ENCODE peak calls at places on chromosome 19, in eight cellular contexts. E, U, W, I, F, K, M and R are unnamed samples.

GRCh38 chr19:16019691-16020448 is 56.4 kb upstream of the TPM4 start:
- DNase-seq in F (no peak), M (no peak), K (no peak), W (no peak), U (no peak), I (no peak), E (no peak), R (no peak)

GRCh38 chr19:30968210-30968609 is 381.0 kb downstream of the TSHZ3 start:
- DNase-seq in E (no peak), M (no peak), I (no peak), W (peak), K (no peak), F (no peak), U (no peak), R (no peak)

GRCh38 chr19:13091400-13092161 is 11.1 kb downstream of the LYL1 start:
- DNase-seq in W (peak), K (peak), I (no peak), E (no peak), F (no peak), U (peak), M (no peak), R (peak)

GRCh38 chr19:16877581-16877980 is 11.2 kb upstream of the F2RL3 start:
- DNase-seq in M (no peak), U (no peak), K (no peak), E (no peak), I (no peak), F (no peak), W (no peak), R (no peak)

GRCh38 chr19:12126707-12127106 is 13.4 kb downstream of the ZNF20 start:
- DNase-seq in W (no peak), E (no peak), I (no peak), K (no peak), U (no peak), F (peak), M (no peak), R (peak)

GRCh38 chr19:7901337-7901736 is 2.3 kb upstream of the MAP2K7 start:
- DNase-seq in E (no peak), I (no peak), F (no peak), M (no peak), U (no peak), K (no peak), W (no peak), R (no peak)

GRCh38 chr19:801030-801860 is 4.0 kb downstream of the PTBP1 start:
- DNase-seq in U (no peak), F (peak), W (no peak), M (peak), I (peak), K (peak), E (no peak), R (peak)

GRCh38 chr19:41367848-41368301 is 3.9 kb upstream of the B9D2 start:
- DNase-seq in M (no peak), I (no peak), F (no peak), U (peak), E (peak), K (no peak), W (peak), R (peak)

GRCh38 chr19:38190061-38190460 is 34.0 kb downstream of the DPF1 start:
- DNase-seq in E (no peak), I (no peak), M (no peak), K (no peak), W (no peak), U (no peak), F (no peak), R (no peak)

GRCh38 chr19:741506-742131 is 9.3 kb upstream of the MISP start:
- DNase-seq in F (peak), E (no peak), M (no peak), K (no peak), W (no peak), U (no peak), I (no peak), R (no peak)

GRCh38 chr19:49214701-49215100 is 57.1 kb downstream of the TRPM4 start:
- DNase-seq in M (no peak), W (no peak), K (no peak), F (no peak), U (no peak), I (no peak), E (no peak), R (no peak)

GRCh38 chr19:36331353-36332228 is 47.4 kb downstream of the ZFP14 start:
- DNase-seq in K (peak), F (peak), I (peak), M (peak), W (peak), E (peak), U (peak), R (peak)

GRCh38 chr19:37991841-37992248 is 84.8 kb downstream of the SIPA1L3 start:
- DNase-seq in K (no peak), M (no peak), F (no peak), E (no peak), W (no peak), U (no peak), I (no peak), R (no peak)

GRCh38 chr19:40920300-40921004 is 38.4 kb upstream of the CYP2A7 start:
- DNase-seq in M (no peak), K (no peak), W (no peak), I (no peak), F (no peak), E (no peak), U (no peak), R (no peak)

GRCh38 chr19:7670150-7670784 is 1.4 kb downstream of the RETN start:
- DNase-seq in F (peak), W (no peak), M (no peak), E (no peak), U (no peak), K (no peak), I (no peak), R (no peak)

GRCh38 chr19:16801599-16801998 is 27.6 kb upstream of the SIN3B start:
- DNase-seq in U (peak), M (no peak), F (no peak), K (no peak), W (peak), I (no peak), E (no peak), R (peak)

GRCh38 chr19:6532244-6532999 is 1.6 kb downstream of the TNFSF9 start:
- DNase-seq in U (no peak), W (no peak), E (no peak), M (no peak), F (no peak), K (no peak), I (no peak), R (no peak)

GRCh38 chr19:40378509-40378908 is 11.5 kb downstream of the HIPK4 start:
- DNase-seq in U (no peak), K (no peak), E (no peak), I (no peak), F (no peak), W (no peak), M (no peak), R (no peak)

GRCh38 chr19:49986354-49986753 is 25.4 kb upstream of the SIGLEC11 start:
- DNase-seq in M (no peak), U (no peak), E (no peak), W (no peak), I (no peak), K (no peak), F (no peak), R (no peak)

GRCh38 chr19:52343548-52343947 is 7.5 kb downstream of the ZNF610 start:
- DNase-seq in I (peak), M (no peak), E (no peak), W (no peak), K (no peak), U (peak), F (peak), R (peak)

DNA sequence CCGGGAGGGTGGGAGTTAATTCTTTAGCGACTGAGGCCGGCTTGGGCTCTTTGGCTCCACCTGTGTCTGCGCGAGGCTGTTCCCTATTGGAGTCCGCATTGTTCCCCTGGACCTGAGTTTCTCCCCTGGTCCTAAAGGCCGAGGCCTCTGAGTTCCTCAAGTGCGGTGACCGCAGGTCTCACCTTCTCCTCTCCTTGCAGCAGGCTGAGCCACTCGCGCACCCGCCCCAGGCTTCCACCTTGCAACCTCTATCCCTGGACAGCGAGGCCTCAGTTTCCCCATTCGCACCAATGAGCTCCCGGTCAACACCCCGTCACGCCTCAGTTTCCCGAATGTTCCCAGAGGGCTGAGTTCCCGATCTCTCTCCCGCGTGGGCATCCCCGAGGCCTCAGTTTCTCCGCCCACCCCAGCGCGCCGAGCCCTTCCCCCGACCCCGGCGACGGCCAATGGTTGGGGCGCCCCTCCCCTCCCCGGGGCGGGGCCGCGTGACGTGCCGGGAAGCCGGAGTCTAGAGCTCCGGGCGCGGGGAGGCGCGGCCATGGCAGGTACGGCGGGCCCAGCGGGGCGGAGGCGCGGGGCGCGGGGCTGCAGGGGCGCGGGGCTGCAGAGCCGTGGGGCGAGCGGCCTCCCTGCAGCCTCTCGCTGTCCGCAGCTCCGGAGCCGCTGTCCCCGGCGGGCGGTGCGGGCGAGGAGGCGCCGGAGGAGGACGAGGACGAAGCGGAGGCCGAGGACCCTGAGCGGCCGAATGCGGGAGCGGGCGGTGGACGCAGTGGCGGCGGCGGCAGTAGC is at the start of gene MPND:
- DNase-seq in E (peak), F (peak), I (peak), K (peak), W (no peak), M (peak), U (peak), R (peak)
- H3K4me3 ChIP-seq in E (peak), F (peak), I (peak), K (peak), W (peak), M (peak), U (peak), R (peak)

GRCh38 chr19:45717131-45717982 is 13.3 kb downstream of the FBXO46 start:
- DNase-seq in M (peak), W (peak), F (peak), U (peak), E (peak), K (peak), I (peak), R (peak)
- TF ChIP-seq CTCF in M (no peak), W (peak), F (peak), U (peak), E (peak), K (no peak), I (no peak), R (no peak)

DNA sequence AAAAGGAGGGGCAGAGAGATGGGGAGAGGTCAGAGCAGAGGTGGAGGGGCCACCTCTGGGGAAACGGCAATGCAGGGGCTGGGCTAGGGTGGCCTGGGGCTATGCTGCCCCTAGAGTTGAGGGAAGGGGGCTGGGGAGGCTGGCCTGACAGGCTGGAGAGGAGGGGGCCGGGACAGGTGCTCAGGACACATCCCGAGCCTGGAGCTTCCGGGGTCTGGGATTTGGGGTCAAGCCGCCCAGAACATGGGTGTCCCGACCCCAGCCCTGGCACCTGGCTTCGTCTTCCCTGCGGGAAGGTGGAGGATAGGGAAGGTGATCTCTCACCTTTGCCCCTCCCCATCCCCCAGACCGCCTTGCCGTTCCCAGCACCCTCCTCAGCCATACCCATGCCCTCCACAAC is 12.6 kb upstream of the ASF1B start:
- DNase-seq in U (no peak), M (no peak), E (no peak), K (no peak), I (no peak), W (no peak), F (no peak), R (no peak)
- H3K4me3 ChIP-seq in U (no peak), M (no peak), E (no peak), K (no peak), I (no peak), W (no peak), F (no peak), R (peak)

DNA sequence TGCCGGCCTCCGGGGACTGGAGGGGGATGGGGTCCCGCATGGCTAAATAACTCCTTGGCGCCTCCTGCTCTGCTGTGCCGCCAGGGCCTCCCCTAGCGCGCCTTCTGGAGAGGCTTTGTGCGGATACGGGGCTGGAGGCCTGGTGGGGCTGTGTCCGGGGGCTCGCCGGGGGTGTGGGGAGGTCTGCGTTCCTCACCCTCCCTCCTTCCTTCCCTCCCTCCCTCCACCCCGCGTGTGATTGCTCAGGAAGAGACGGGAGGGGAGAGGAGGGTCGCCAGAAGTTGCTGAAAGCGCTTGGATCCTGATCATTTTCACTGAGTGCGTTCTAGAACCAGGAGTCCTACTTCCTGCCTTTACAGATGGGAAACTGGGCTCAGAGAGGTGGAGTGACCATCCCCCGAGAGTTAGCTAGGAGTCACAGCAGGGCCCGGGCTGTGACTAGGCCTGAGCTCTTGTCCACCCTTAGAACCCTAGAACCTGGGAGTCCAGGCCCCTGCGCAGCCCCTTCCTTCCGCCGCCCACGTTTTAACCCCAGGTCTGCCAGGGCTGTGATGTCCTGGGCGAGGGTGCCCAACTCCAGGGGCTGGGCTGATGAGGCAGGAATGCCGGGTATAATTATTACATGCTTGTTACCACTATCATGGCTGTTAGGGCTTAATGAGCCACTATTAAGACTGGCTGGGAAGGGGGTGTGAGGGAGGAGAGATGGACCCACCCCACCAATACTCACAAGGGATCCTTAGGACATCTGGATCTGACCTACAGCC is 782 bp upstream of the JUND start:
- DNase-seq in F (no peak), U (no peak), I (no peak), E (peak), K (no peak), M (no peak), W (no peak), R (no peak)
- TF ChIP-seq CTCF in F (peak), U (no peak), I (no peak), E (peak), K (no peak), M (no peak), W (peak), R (no peak)

DNA sequence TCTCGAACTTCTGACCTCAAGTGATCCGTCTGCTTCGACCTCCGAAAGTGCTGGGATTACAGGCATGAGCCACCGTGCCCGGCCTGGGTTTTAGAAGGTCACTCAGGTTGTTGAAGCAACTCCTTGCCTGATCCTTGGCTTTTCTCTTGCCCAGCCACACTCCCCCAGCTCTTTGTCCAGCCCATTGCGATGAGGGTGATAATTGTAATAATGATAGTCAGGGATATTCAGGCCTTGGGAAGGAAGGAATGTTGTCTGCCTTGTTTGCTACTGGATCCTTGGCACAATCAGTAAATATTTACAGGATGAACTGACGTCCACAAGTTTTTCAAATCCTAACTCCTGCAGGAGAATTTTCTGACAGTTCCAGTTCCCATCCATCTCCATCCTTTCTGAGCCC is 1.8 kb downstream of the THOP1 start:
- DNase-seq in M (no peak), W (no peak), E (no peak), I (no peak), U (no peak), K (no peak), F (no peak), R (no peak)
- H3K4me3 ChIP-seq in M (no peak), W (no peak), E (no peak), I (no peak), U (no peak), K (no peak), F (no peak), R (no peak)

GRCh38 chr19:35141627-35142401 is 1.2 kb upstream of the FXYD7 start:
- DNase-seq in F (no peak), M (no peak), K (peak), E (no peak), I (no peak), U (no peak), W (no peak), R (no peak)

GRCh38 chr19:35143231-35143715 is at the start of gene FXYD7:
- DNase-seq in I (no peak), K (no peak), U (no peak), F (no peak), W (no peak), M (no peak), E (no peak), R (no peak)

GRCh38 chr19:35143818-35144217 is 763 bp downstream of the FXYD7 start:
- DNase-seq in I (no peak), K (no peak), W (no peak), E (no peak), F (no peak), M (no peak), U (no peak), R (no peak)

GRCh38 chr19:35144259-35144599 is 1.2 kb downstream of the FXYD7 start:
- DNase-seq in M (no peak), K (no peak), U (no peak), W (no peak), F (no peak), E (no peak), I (no peak), R (no peak)

GRCh38 chr19:35142531-35143230 is 374 bp upstream of the FXYD7 start:
- DNase-seq in F (peak), M (peak), E (no peak), K (peak), U (peak), I (peak), W (no peak), R (peak)
- TF ChIP-seq CTCF in F (peak), M (peak), E (peak), K (peak), U (peak), I (peak), W (peak), R (peak)

DNA sequence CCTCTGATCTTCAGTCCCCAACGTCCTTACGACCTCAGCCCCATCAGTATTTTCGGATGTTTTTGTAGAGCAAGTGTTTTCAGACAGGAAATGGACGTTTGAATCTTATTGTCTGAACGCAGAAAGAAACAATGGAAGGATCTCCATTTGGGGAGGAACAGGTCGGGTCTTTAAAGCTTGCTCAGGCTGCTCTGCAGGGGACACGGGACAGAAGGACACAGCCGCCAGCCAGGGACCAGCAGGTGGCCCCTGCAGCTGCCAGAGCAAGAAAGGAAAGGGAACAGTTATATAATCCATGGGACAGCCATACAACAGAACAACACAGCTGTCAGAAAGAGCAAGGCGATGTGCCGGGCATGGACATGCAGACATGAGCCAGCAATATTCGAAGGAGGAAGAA is 18.5 kb upstream of the IGLON5 start:
- DNase-seq in F (no peak), U (no peak), E (no peak), M (no peak), W (no peak), I (no peak), K (no peak), R (no peak)
- H3K4me3 ChIP-seq in F (no peak), U (no peak), E (no peak), M (no peak), W (no peak), I (no peak), K (no peak), R (no peak)